ENCODE peak calls at places on chromosomes 13 and 19, in six cellular contexts. N is epithelial cell of proximal tubule, E is uterus, G is tibial nerve, Q is ovary, M is NCI-H82. J is an unnamed sample.

GRCh38 chr19:10706990-10707389 is 5.8 kb downstream of the QTRT1 start:
- DNase-seq in N (no peak), E (no peak), G (no peak), Q (no peak), M (peak), J (no peak)

GRCh38 chr19:54464624-54465266 is 1.2 kb upstream of the LENG9 start:
- DNase-seq in N (no peak), E (peak), G (peak), Q (peak), M (peak), J (peak)

GRCh38 chr13:51066091-51066831 is 44.8 kb downstream of the C13orf42 start:
- DNase-seq in N (peak), E (peak), G (no peak), Q (no peak), M (no peak), J (peak)

GRCh38 chr19:51750381-51751124 is 1.1 kb downstream of the FPR1 start:
- DNase-seq in N (no peak), E (no peak), G (no peak), Q (no peak), M (no peak), J (no peak)

GRCh38 chr13:41699759-41700158 is 242.4 kb downstream of the RGCC start:
- DNase-seq in N (no peak), E (no peak), G (no peak), Q (no peak), M (no peak), J (peak)

GRCh38 chr13:31090921-31091624 is 70.6 kb downstream of the HSPH1 start:
- DNase-seq in N (no peak), E (no peak), G (no peak), Q (no peak), M (no peak), J (peak)

GRCh38 chr19:55452381-55453325 is 8.8 kb downstream of the ISOC2 start:
- DNase-seq in N (no peak), E (peak), G (peak), Q (peak), M (peak), J (peak)

GRCh38 chr13:54185785-54186184 is 1157.2 kb downstream of the OLFM4 start:
- DNase-seq in N (no peak), E (no peak), G (no peak), Q (no peak), M (peak), J (peak)